ENCODE peak calls at places on chromosome 18, in ten cellular contexts. Z, U, C, J, L, M, B, A, F and T are unnamed samples.

GRCh38 chr18:77223653-77224052 is 26.0 kb upstream of the GALR1 start:
- DNase-seq in Z (no peak), B (no peak), L (no peak), J (no peak), U (no peak), C (no peak), A (no peak), M (peak; percentile 26), F (no peak), T (no peak)

GRCh38 chr18:8685141-8685913 is 20.0 kb upstream of the MTCL1 start:
- DNase-seq in U (no peak), J (no peak), F (peak; percentile 28), C (no peak), M (peak; percentile 71), L (no peak), B (no peak), Z (no peak), A (peak; percentile 76), T (no peak)

GRCh38 chr18:76686737-76687231 is 135.6 kb upstream of the ZNF236 start:
- DNase-seq in J (peak; percentile 38), B (no peak), U (peak; percentile 82), M (peak; percentile 46), L (peak; percentile 59), A (peak; percentile 53), F (peak; percentile 28), C (no peak), Z (no peak), T (peak; percentile 3)

GRCh38 chr18:49459404-49460171 is 857 bp downstream of the DYM start:
- DNase-seq in J (no peak), B (peak; percentile 36), U (peak; percentile 67), M (peak; percentile 42), C (no peak), F (no peak), A (no peak), L (no peak), Z (no peak), T (no peak)

GRCh38 chr18:61333271-61333745 is at the start of gene CDH20:
- DNase-seq in U (no peak), J (peak; percentile 13), M (no peak), Z (no peak), F (no peak), L (peak; percentile 72), A (no peak), B (no peak), C (no peak), T (no peak)

GRCh38 chr18:65363911-65364632 is 386.7 kb upstream of the CDH7 start:
- DNase-seq in U (no peak), M (no peak), L (no peak), Z (no peak), A (no peak), C (no peak), B (no peak), J (no peak), F (no peak), T (no peak)

GRCh38 chr18:3579701-3580100 is 129.7 kb downstream of the TGIF1 start:
- DNase-seq in J (no peak), U (peak; percentile 30), F (peak; percentile 53), C (no peak), B (no peak), M (peak; percentile 25), A (no peak), L (no peak), Z (no peak), T (no peak)

GRCh38 chr18:35939166-35939565 is 33.3 kb upstream of the RMP24 start:
- DNase-seq in U (peak; percentile 70), C (no peak), L (peak; percentile 74), J (no peak), M (no peak), B (no peak), F (no peak), Z (no peak), A (no peak), T (no peak)

GRCh38 chr18:31064130-31064529 is 21.6 kb upstream of the DSC3 start:
- DNase-seq in A (no peak), L (no peak), B (no peak), Z (no peak), U (no peak), J (no peak), F (no peak), M (peak; percentile 6), C (no peak), T (no peak)